ENCODE peak calls at places on chromosomes 5 and 9, in six cellular contexts. One of them, this sample, is unnamed.

GRCh38 chr5:76583163-76584047 is 39.8 kb downstream of the F2RL2 start:
- DNase-seq in astrocyte: no peak
- DNase-seq in astrocyte of the spinal cord: peak; percentile 39
- DNase-seq in spleen: no peak
- DNase-seq in fibroblast of lung: peak; percentile 56
- DNase-seq in AG09309: no peak
- DNase-seq in this sample: peak; percentile 65

GRCh38 chr5:72063219-72063819 is 44.0 kb upstream of the MAP1B start:
- DNase-seq in AG09309: no peak
- DNase-seq in fibroblast of lung: peak; percentile 47
- DNase-seq in spleen: no peak
- DNase-seq in astrocyte of the spinal cord: peak; percentile 39
- DNase-seq in astrocyte: peak; percentile 17
- DNase-seq in this sample: peak; percentile 51

GRCh38 chr9:72217306-72217842 is 68.1 kb downstream of the GDA start:
- DNase-seq in AG09309: no peak
- DNase-seq in astrocyte of the spinal cord: no peak
- DNase-seq in spleen: no peak
- DNase-seq in fibroblast of lung: no peak
- DNase-seq in astrocyte: peak; percentile 5
- DNase-seq in this sample: no peak

GRCh38 chr5:42005561-42006153 is 80.6 kb downstream of the FBXO4 start:
- DNase-seq in fibroblast of lung: peak; percentile 49
- DNase-seq in astrocyte: peak; percentile 3
- DNase-seq in astrocyte of the spinal cord: peak; percentile 39
- DNase-seq in AG09309: no peak
- DNase-seq in spleen: no peak
- DNase-seq in this sample: peak; percentile 45

GRCh38 chr5:150622157-150622556 is 18.3 kb upstream of the SYNPO start:
- DNase-seq in fibroblast of lung: no peak
- DNase-seq in astrocyte of the spinal cord: no peak
- DNase-seq in spleen: no peak
- DNase-seq in AG09309: no peak
- DNase-seq in astrocyte: peak; percentile 90
- DNase-seq in this sample: no peak

GRCh38 chr5:111997308-111998159 is 240.5 kb upstream of the NREP start:
- DNase-seq in spleen: no peak
- DNase-seq in AG09309: peak; percentile 100
- DNase-seq in astrocyte: peak; percentile 100
- DNase-seq in astrocyte of the spinal cord: peak; percentile 100
- DNase-seq in fibroblast of lung: peak; percentile 99
- DNase-seq in this sample: peak; percentile 97

GRCh38 chr9:38027714-38028113 is 41.3 kb downstream of the SHB start:
- DNase-seq in AG09309: no peak
- DNase-seq in spleen: no peak
- DNase-seq in astrocyte of the spinal cord: no peak
- DNase-seq in fibroblast of lung: no peak
- DNase-seq in astrocyte: no peak
- DNase-seq in this sample: no peak

GRCh38 chr5:11912-12311 is 80.1 kb upstream of the PLEKHG4B start:
- DNase-seq in astrocyte: peak; percentile 17
- DNase-seq in astrocyte of the spinal cord: peak; percentile 13
- DNase-seq in spleen: no peak
- DNase-seq in AG09309: no peak
- DNase-seq in fibroblast of lung: peak; percentile 14
- DNase-seq in this sample: peak; percentile 14

GRCh38 chr5:138636401-138636944 is 61.3 kb upstream of the HSPA9 start:
- DNase-seq in spleen: no peak
- DNase-seq in astrocyte: no peak
- DNase-seq in astrocyte of the spinal cord: no peak
- DNase-seq in AG09309: no peak
- DNase-seq in fibroblast of lung: no peak
- DNase-seq in this sample: no peak

GRCh38 chr9:35306281-35306680 is 144.5 kb downstream of the UNC13B start:
- DNase-seq in fibroblast of lung: no peak
- DNase-seq in spleen: no peak
- DNase-seq in AG09309: no peak
- DNase-seq in astrocyte of the spinal cord: peak; percentile 47
- DNase-seq in astrocyte: peak; percentile 54
- DNase-seq in this sample: no peak

GRCh38 chr9:90326219-90326618 is 316.4 kb downstream of the DIRAS2 start:
- DNase-seq in AG09309: no peak
- DNase-seq in fibroblast of lung: peak; percentile 61
- DNase-seq in astrocyte: peak; percentile 16
- DNase-seq in astrocyte of the spinal cord: peak; percentile 56
- DNase-seq in spleen: no peak
- DNase-seq in this sample: peak; percentile 46

DNA sequence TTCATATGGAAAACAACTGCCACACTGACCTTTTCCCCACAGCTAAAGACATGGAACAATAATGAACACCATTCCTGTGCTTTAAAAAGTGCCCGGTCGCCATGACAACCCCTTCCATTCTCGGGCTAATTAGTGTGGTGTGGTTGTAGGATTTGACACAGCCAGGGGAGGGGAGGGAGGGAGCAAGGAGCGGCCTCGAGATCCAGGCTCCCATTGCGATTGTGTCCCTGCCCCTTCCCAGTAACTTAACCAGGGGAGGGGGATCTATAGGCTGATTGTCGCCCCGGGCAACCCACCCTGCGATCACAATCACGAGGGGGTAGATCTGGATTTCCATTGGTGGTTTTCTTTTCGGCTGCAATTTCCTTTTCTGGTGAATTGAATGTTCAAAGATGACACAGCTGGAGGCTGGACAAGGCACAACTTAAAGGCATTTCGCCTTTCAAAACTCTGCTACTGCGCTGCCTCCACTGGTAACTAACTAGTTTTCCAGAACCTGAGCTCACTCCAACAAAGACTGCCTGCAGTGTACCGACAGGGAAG is 96.7 kb upstream of the RETREG1 start:
- DNase-seq in fibroblast of lung: peak; percentile 70
- DNase-seq in astrocyte: peak; percentile 60
- DNase-seq in astrocyte of the spinal cord: peak; percentile 79
- DNase-seq in AG09309: no peak
- DNase-seq in spleen: no peak
- DNase-seq in this sample: peak; percentile 58
- H3K4me3 ChIP-seq in fibroblast of lung: peak overlapping the region; percentile 35
- H3K4me3 ChIP-seq in astrocyte: peak overlapping the region; percentile 25
- H3K4me3 ChIP-seq in astrocyte of the spinal cord: peak overlapping the region; percentile 40
- H3K4me3 ChIP-seq in AG09309: peak overlapping the region; percentile 19
- H3K4me3 ChIP-seq in spleen: no peak overlapping the region
- H3K4me3 ChIP-seq in this sample: peak overlapping the region; percentile 31

GRCh38 chr5:157918811-157919742 is 60.1 kb upstream of the CLINT1 start:
- DNase-seq in spleen: no peak
- DNase-seq in astrocyte of the spinal cord: no peak
- DNase-seq in AG09309: peak; percentile 11
- DNase-seq in astrocyte: no peak
- DNase-seq in fibroblast of lung: no peak
- DNase-seq in this sample: no peak
- H3K4me3 ChIP-seq in spleen: no peak overlapping the region
- H3K4me3 ChIP-seq in astrocyte of the spinal cord: no peak overlapping the region
- H3K4me3 ChIP-seq in AG09309: no peak overlapping the region
- H3K4me3 ChIP-seq in astrocyte: no peak overlapping the region
- H3K4me3 ChIP-seq in fibroblast of lung: no peak overlapping the region
- H3K4me3 ChIP-seq in this sample: no peak overlapping the region

DNA sequence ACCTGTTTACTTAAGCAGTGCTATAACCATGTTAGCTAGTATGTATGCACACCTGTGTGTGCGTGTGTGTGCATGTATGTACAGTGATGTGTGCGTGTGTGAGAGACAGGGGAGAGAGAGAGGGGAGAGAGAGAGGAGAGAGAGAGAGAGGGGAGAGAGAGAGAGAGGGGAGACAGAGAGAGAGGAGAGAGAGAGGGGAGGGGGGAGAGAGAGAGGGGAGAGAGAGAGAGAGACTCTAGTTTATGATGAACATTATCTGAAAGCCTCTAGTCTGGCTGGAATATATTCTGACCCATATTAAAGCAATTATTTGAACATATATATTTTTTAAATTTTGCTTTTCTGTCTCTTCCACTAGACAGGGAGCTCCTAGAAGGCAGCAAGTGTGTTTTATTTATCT is 117.5 kb upstream of the CPEB4 start:
- DNase-seq in fibroblast of lung: no peak
- DNase-seq in spleen: no peak
- DNase-seq in astrocyte of the spinal cord: no peak
- DNase-seq in AG09309: no peak
- DNase-seq in astrocyte: no peak
- DNase-seq in this sample: no peak
- H3K4me3 ChIP-seq in fibroblast of lung: no peak overlapping the region
- H3K4me3 ChIP-seq in spleen: no peak overlapping the region
- H3K4me3 ChIP-seq in astrocyte of the spinal cord: no peak overlapping the region
- H3K4me3 ChIP-seq in AG09309: no peak overlapping the region
- H3K4me3 ChIP-seq in astrocyte: no peak overlapping the region
- H3K4me3 ChIP-seq in this sample: no peak overlapping the region

DNA sequence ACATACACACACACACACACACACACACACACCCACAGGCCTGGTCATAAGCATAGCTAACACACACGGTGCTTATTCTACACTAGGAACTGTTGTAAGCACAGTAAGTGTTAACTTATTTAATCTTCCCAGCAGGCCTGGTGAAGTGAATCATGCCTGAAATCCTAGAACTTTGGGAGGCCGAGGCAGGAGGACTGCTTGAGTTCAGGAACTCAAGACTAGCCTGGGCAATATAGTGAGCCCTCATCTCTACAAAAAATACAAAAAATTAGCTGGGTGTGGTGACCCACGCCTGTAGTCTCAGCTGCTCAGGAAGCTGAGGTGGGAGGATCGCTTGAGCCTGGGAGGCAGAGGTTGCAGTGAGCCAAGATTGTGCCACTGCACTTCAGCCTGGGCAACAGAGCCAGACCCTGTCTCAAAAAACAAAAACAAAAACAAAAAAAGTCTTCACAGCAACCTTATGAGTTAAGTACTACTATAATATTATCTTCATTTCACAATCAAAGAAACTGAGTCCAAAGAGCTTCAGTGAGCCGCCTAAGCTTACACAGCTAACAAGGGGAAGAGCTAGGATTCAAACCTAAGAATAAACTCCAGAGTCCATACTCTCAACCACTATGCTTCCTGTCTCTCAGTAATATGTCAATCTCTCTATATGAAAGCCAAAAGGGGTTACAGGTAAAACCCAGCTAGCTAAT is 2.3 kb downstream of the MEGF9 start:
- DNase-seq in fibroblast of lung: peak; percentile 13
- DNase-seq in astrocyte: no peak
- DNase-seq in spleen: no peak
- DNase-seq in AG09309: no peak
- DNase-seq in astrocyte of the spinal cord: no peak
- DNase-seq in this sample: no peak
- H3K4me3 ChIP-seq in fibroblast of lung: peak overlapping the region; percentile 80
- H3K4me3 ChIP-seq in astrocyte: peak overlapping the region; percentile 76
- H3K4me3 ChIP-seq in spleen: peak overlapping the region; percentile 83
- H3K4me3 ChIP-seq in AG09309: no peak overlapping the region
- H3K4me3 ChIP-seq in astrocyte of the spinal cord: peak overlapping the region; percentile 68
- H3K4me3 ChIP-seq in this sample: peak overlapping the region; percentile 74

DNA sequence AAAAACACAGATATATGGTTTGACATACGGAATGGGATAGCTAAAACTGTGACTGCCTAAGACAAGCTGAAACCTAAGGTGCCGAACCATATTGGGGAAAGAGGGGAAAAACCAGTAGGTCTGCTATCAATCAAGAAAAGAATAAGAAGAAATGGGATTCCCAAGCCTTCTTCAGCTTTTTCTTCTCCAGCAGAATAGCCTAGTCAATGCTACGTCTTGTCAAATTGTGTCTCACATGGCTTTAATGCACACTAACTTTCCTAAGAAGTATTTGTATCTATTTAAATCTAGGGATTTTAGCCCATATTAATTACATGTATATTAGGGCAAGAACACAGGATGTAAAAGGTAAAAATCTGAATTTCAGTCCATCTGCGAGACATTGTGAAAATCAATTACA is 797 bp upstream of the FBXO38 start:
- DNase-seq in astrocyte: no peak
- DNase-seq in fibroblast of lung: peak; percentile 14
- DNase-seq in AG09309: no peak
- DNase-seq in astrocyte of the spinal cord: peak; percentile 25
- DNase-seq in spleen: no peak
- DNase-seq in this sample: no peak
- H3K4me3 ChIP-seq in astrocyte: peak overlapping the region; percentile 90
- H3K4me3 ChIP-seq in fibroblast of lung: peak overlapping the region; percentile 88
- H3K4me3 ChIP-seq in AG09309: peak overlapping the region; percentile 89
- H3K4me3 ChIP-seq in astrocyte of the spinal cord: peak overlapping the region; percentile 66
- H3K4me3 ChIP-seq in spleen: peak overlapping the region; percentile 71
- H3K4me3 ChIP-seq in this sample: peak overlapping the region; percentile 84

GRCh38 chr9:97504381-97505216 is 3.1 kb downstream of the TMOD1 start:
- DNase-seq in AG09309: no peak
- DNase-seq in astrocyte: peak; percentile 34
- DNase-seq in fibroblast of lung: peak; percentile 24
- DNase-seq in spleen: no peak
- DNase-seq in astrocyte of the spinal cord: peak; percentile 46
- DNase-seq in this sample: no peak

GRCh38 chr9:97503862-97504210 is 2.4 kb downstream of the TMOD1 start:
- DNase-seq in fibroblast of lung: no peak
- DNase-seq in astrocyte of the spinal cord: no peak
- DNase-seq in AG09309: no peak
- DNase-seq in astrocyte: no peak
- DNase-seq in spleen: no peak
- DNase-seq in this sample: no peak

GRCh38 chr9:97502222-97502983 is 937 bp downstream of the TMOD1 start:
- DNase-seq in spleen: no peak
- DNase-seq in fibroblast of lung: no peak
- DNase-seq in astrocyte of the spinal cord: no peak
- DNase-seq in astrocyte: no peak
- DNase-seq in AG09309: no peak
- DNase-seq in this sample: no peak

GRCh38 chr9:97501972-97502221 is 431 bp downstream of the TMOD1 start:
- DNase-seq in astrocyte: no peak
- DNase-seq in fibroblast of lung: no peak
- DNase-seq in spleen: peak; percentile 74
- DNase-seq in AG09309: no peak
- DNase-seq in astrocyte of the spinal cord: no peak
- DNase-seq in this sample: no peak

DNA sequence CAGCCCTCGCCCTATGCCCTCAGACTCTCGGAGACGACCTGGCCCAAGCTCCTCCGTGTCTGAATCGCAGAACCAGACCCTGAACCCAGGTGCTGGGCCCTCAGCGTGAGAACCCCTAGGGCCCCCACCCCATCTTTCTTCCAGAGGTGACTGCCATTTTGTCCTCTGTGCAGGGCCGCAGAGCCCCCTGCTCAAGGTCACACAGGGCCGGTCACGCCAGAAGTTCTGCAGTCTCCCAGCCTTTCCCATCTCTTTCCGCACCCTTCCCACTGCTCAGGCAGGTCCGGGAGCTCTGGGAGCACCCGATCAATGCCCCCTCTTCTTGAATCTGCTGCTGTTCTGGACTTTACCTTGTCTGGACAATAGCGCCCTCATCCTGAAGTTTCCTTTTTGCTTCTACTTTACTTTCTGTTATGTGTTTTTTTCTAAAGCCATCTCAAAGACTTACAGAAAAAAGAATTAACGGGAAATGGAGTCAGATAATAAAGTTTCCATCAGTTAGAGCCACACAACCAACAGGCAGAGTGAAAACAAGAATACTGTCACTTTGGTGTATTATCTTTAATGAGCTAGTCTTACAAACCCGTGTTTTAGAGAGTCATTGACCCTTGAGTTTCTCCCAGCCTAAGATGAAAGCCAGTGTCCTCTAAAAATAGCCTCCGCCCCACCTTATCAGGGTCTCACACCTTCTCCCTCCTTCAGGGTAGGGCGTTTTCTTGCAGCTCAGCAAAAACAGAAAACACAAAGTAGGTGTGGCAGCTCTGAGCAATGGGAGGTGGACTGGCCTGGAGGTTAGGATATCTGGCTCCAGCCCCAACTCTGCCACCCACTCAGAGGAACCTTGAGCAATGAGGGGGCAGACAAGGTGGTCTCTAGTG is 1.8 kb downstream of the TMOD1 start:
- DNase-seq in astrocyte of the spinal cord: no peak
- DNase-seq in spleen: no peak
- DNase-seq in fibroblast of lung: no peak
- DNase-seq in AG09309: no peak
- DNase-seq in astrocyte: no peak
- DNase-seq in this sample: no peak
- H3K4me3 ChIP-seq in astrocyte of the spinal cord: no peak overlapping the region
- H3K4me3 ChIP-seq in spleen: peak overlapping the region; percentile 59
- H3K4me3 ChIP-seq in fibroblast of lung: peak overlapping the region; percentile 67
- H3K4me3 ChIP-seq in AG09309: no peak overlapping the region
- H3K4me3 ChIP-seq in astrocyte: no peak overlapping the region
- H3K4me3 ChIP-seq in this sample: no peak overlapping the region

This sample was measured in fibroblast of pulmonary artery.